ENCODE peak calls at places on chromosomes 13 and 19, in nine cellular contexts. S is ovary; L is Ammon's horn; H is AML-193; O is CD8-positive, alpha-beta memory T cell; P is upper lobe of left lung; Q is stimulated activated CD8-positive, alpha-beta memory T cell treated with anti-CD3 and anti-CD28 coated beads, Interleukin-2, amount 100 ng/mL, for 1 hour; G is effector memory CD8-positive, alpha-beta T cell; F is thoracic aorta. R is an unnamed sample.

GRCh38 chr19:12990853-12991252 is 4.4 kb upstream of the NFIX start:
- DNase-seq in S (no peak), L (no peak), H (no peak), O (no peak), P (no peak), Q (no peak), G (no peak), F (no peak), R (no peak)

GRCh38 chr19:38266070-38266469 is 1.7 kb downstream of the SPINT2 start:
- DNase-seq in S (no peak), L (no peak), H (no peak), O (no peak), P (no peak), Q (no peak), G (no peak), F (no peak), R (no peak)

GRCh38 chr13:74090869-74091605 is 43.2 kb downstream of the KLF12 start:
- DNase-seq in S (no peak), L (no peak), H (no peak), O (no peak), P (no peak), Q (no peak), G (no peak), F (no peak), R (no peak)

GRCh38 chr19:17686592-17687042 is 1.5 kb downstream of the UNC13A start:
- DNase-seq in S (no peak), L (no peak), H (no peak), O (no peak), P (peak; percentile 86), Q (no peak), G (no peak), F (no peak), R (no peak)

GRCh38 chr19:18438331-18439024 is 545 bp upstream of the ISYNA1 start:
- DNase-seq in S (peak; percentile 84), L (no peak), H (no peak), O (no peak), P (peak; percentile 83), Q (no peak), G (no peak), F (no peak), R (no peak)

GRCh38 chr19:12884202-12884601 is 2.8 kb downstream of the KLF1 start:
- DNase-seq in S (no peak), L (no peak), H (no peak), O (no peak), P (no peak), Q (no peak), G (no peak), F (no peak), R (no peak)

GRCh38 chr13:113209336-113209879 is at the start of gene CUL4A:
- DNase-seq in S (peak; percentile 79), L (peak; percentile 78), H (peak; percentile 47), O (peak; percentile 76), P (peak; percentile 97), Q (peak; percentile 62), G (peak; percentile 50), F (no peak), R (peak; percentile 74)

GRCh38 chr19:16078311-16078758 is 2.0 kb downstream of the TPM4 start:
- DNase-seq in S (no peak), L (no peak), H (no peak), O (no peak), P (no peak), Q (no peak), G (no peak), F (no peak), R (no peak)

GRCh38 chr19:18867751-18868150 is 28.2 kb downstream of the CERS1 start:
- DNase-seq in S (no peak), L (no peak), H (no peak), O (no peak), P (peak; percentile 59), Q (no peak), G (no peak), F (no peak), R (no peak)

GRCh38 chr19:45075215-45076028 is 856 bp downstream of the ZNF296 start:
- DNase-seq in S (no peak), L (peak; percentile 77), H (peak; percentile 89), O (peak; percentile 64), P (peak; percentile 91), Q (no peak), G (peak; percentile 29), F (no peak), R (peak; percentile 84)

GRCh38 chr13:77918391-77919261 is at the start of gene EDNRB:
- DNase-seq in S (peak; percentile 36), L (peak; percentile 39), H (no peak), O (no peak), P (peak; percentile 83), Q (no peak), G (no peak), F (no peak), R (no peak)

GRCh38 chr19:17743874-17744273 is 7.4 kb upstream of the FCHO1 start:
- DNase-seq in S (no peak), L (no peak), H (no peak), O (no peak), P (no peak), Q (no peak), G (no peak), F (no peak), R (no peak)

R was measured in pancreas.